ENCODE peak calls at places on chromosomes 7 and 10, in four cellular contexts. H, B, O and S are unnamed samples. For H3K4me1, the result is how much of the 10 kb centered on the place peaks cover.

GRCh38 chr10:21169271-21169670 is 272.2 kb upstream of the NEBL start:
- DNase-seq in O (no peak), H (no peak), B (no peak), S (no peak)

GRCh38 chr7:144398291-144398690 is 5.2 kb downstream of the NOBOX start:
- DNase-seq in O (no peak), B (no peak), H (no peak), S (no peak)

GRCh38 chr10:108601856-108602255 is 1321.5 kb downstream of the XPNPEP1 start:
- DNase-seq in H (no peak), O (no peak), B (no peak), S (no peak)

GRCh38 chr7:8295638-8296361 is 33.8 kb upstream of the ICA1 start:
- DNase-seq in B (peak), H (no peak), O (no peak), S (peak)

GRCh38 chr10:67115972-67116371 is 190.1 kb downstream of the LRRTM3 start:
- DNase-seq in O (no peak), H (no peak), B (no peak), S (no peak)

GRCh38 chr7:45993621-45994020 is 72.5 kb upstream of the IGFBP3 start:
- DNase-seq in B (no peak), H (no peak), O (no peak), S (no peak)

GRCh38 chr10:131195552-131196159 is 115.9 kb downstream of the TCERG1L start:
- DNase-seq in B (peak), H (no peak), O (peak), S (no peak)

GRCh38 chr10:77974396-77975074 is 48.0 kb upstream of the DLG5 start:
- DNase-seq in H (no peak), O (peak), B (peak), S (no peak)

GRCh38 chr7:96097802-96098201 is 224.1 kb downstream of the SLC25A13 start:
- DNase-seq in O (no peak), B (no peak), H (no peak), S (no peak)

GRCh38 chr10:110279062-110279986 is 25.4 kb downstream of the SMNDC1 start:
- DNase-seq in B (peak), O (peak), H (no peak), S (peak)

GRCh38 chr7:83936056-83936703 is 258.4 kb downstream of the SEMA3A start:
- DNase-seq in H (peak), O (peak), B (peak), S (no peak)

GRCh38 chr10:58662314-58662713 is 149.6 kb downstream of the BICC1 start:
- DNase-seq in O (no peak), H (no peak), B (no peak), S (no peak)

GRCh38 chr10:6204063-6204340 is 1.3 kb downstream of the PFKFB3 start:
- DNase-seq in H (peak), B (peak), O (no peak), S (peak)

GRCh38 chr7:80781146-80781545 is 137.7 kb downstream of the SEMA3C start:
- DNase-seq in O (no peak), H (no peak), B (no peak), S (no peak)

GRCh38 chr7:80779456-80779855 is 139.4 kb downstream of the SEMA3C start:
- DNase-seq in H (no peak), O (no peak), B (no peak), S (no peak)

GRCh38 chr7:80783177-80783687 is 135.6 kb downstream of the SEMA3C start:
- DNase-seq in B (no peak), O (no peak), H (no peak), S (no peak)

GRCh38 chr7:80783688-80784327 is 135.0 kb downstream of the SEMA3C start:
- DNase-seq in B (no peak), O (no peak), H (no peak), S (no peak)

DNA sequence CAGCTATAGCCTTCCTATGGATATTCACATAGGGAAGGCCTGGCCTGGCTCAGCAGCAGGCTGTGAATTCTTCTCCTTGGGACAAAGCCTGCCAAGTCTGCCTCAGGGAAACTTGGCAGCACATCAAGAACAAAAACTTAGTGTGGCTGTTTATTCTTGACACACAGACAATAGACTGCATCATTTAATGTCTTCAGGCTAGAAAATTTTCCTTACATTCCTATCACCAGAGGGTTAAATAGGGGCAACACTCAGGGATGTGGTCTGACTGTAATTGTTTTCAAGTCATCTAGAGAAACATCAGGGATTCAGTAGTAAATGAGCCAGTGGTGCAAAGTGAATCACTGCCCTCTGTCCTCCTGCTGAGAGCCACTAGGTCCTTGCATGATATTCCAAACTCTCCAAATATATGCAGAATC is 137.3 kb downstream of the SEMA3C start:
- DNase-seq in O (peak), B (peak), H (no peak), S (no peak)
- H3K4me3 ChIP-seq in O (no peak), B (no peak), H (no peak), S (no peak)

DNA sequence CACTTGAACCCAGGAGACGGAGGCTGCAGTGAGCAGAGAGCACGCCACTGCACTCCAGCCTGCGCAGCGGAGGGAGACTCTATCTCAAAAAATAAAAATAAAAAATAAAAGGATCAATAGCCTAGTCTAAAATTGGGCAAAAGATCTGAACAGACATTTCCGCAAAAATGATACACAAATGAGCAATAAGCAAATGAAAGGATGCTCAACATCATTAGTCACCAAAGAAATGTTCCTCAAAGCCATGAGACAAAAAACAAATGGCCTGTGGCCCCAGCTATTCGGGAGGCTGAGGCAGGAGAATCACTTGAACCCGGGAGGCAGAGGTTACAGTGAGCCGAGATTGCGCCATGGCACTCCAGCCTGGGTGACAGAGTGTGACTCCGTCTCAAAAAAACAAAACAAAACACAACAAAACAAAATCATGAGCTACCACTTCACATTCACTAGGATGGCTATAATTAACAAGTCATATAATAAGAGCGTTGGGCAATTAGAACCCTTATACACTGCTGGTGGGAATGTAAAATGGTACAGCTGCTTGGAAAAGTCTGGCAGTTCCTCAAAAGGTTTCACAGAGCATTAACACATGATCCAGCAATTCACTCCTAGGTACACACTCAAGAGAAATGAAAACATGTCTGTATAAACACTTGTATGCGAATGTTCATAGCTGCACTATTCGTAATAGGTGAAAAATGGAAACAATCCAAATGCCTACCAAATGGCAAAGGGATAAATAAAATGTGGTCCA is 3.1 kb downstream of the DAGLB start:
- DNase-seq in O (no peak), H (no peak), B (no peak), S (no peak)
- H3K4me1 ChIP-seq in O (under half), H (under half), B (under half), S (under half)

GRCh38 chr10:80372675-80373074 is 16.1 kb downstream of the DYDC2 start:
- DNase-seq in H (no peak), O (no peak), B (no peak), S (no peak)

GRCh38 chr10:80371462-80371861 is 14.9 kb downstream of the DYDC2 start:
- DNase-seq in H (no peak), B (no peak), O (no peak), S (no peak)

GRCh38 chr10:80373566-80373965 is 17.0 kb downstream of the DYDC2 start:
- DNase-seq in B (no peak), H (no peak), O (no peak), S (no peak)
- H3K4me3 ChIP-seq in B (no peak), H (no peak), O (no peak), S (no peak)

DNA sequence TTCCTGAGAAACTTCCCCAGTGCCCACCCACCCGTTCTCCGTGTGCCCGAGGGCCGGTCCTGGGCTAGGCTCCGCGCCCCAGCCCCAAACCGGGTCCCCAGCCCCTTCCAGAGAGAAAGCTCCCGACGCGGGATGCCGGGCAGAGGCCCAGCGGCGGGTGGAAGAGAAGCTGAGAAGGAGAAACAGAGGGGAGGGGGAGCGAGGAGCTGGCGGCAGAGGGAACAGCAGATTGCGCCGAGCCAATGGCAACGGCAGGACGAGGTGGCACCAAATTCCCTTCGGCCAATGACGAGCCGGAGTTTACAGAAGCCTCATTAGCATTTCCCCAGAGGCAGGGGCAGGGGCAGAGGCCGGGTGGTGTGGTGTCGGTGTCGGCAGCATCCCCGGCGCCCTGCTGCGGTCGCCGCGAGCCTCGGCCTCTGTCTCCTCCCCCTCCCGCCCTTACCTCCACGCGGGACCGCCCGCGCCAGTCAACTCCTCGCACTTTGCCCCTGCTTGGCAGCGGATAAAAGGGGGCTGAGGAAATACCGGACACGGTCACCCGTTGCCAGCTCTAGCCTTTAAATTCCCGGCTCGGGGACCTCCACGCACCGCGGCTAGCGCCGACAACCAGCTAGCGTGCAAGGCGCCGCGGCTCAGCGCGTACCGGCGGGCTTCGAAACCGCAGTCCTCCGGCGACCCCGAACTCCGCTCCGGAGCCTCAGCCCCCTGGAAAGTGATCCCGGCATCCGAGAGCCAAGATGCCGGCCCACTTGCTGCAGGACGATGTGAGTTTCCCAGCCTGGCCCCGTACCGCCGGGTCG is at the start of gene SCD:
- DNase-seq in H (peak), B (peak), O (peak), S (peak)
- H3K4me1 ChIP-seq in H (under half), B (under half), O (under half), S (under half)

DNA sequence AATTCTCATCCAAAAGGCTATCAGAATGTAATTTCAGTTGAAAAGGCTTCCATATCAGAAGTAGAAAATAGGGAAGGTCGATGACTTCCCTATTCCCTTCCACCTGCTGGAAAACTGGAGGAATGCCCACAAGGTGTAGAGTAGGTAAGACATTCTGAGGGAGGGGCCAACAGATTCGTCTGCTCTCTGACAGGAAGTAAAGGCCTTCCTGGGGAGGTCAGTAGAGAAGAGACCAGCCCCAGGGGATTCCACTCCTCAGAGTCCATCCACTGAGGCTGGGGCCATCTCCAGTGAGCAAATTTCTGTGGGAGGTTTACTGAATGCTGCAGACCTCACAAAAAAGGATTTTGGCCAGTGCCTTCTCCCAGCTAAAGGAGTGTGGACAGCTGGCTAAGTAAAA is 19.5 kb downstream of the NPSR1 start:
- DNase-seq in O (no peak), B (no peak), H (no peak), S (no peak)
- H3K4me3 ChIP-seq in O (no peak), B (no peak), H (no peak), S (no peak)